ENCODE peak calls at places on chromosomes 11 and 22, in nine cellular contexts. X is tibial nerve, L is upper lobe of right lung, U is body of pancreas, N is psoas muscle, Z is heart right ventricle, K is heart left ventricle, I is suprapubic skin, H is kidney. V is an unnamed sample. For H3K4me1, the result is how much of the 10 kb centered on the place peaks cover.

GRCh38 chr11:2577071-2578005 is 122.5 kb downstream of the KCNQ1OT1 start:
- DNase-seq in L (peak), U (peak), Z (peak), H (peak), K (peak), N (peak), X (peak), I (peak), V (peak)

GRCh38 chr22:49350441-49351121 is 477.1 kb downstream of the BRD1 start:
- DNase-seq in H (peak), I (peak), K (no peak), X (no peak), L (peak), N (peak), Z (no peak), U (no peak), V (no peak)

GRCh38 chr11:126344291-126344970 is 11.1 kb upstream of the ST3GAL4 start:
- DNase-seq in X (no peak), L (no peak), U (no peak), H (peak), Z (no peak), K (no peak), N (peak), I (no peak), V (no peak)

GRCh38 chr22:49913026-49913425 is 5.2 kb downstream of the ALG12 start:
- DNase-seq in N (peak), U (no peak), H (peak), I (no peak), Z (no peak), K (no peak), L (no peak), X (no peak), V (no peak)

GRCh38 chr22:25404923-25405853 is 159.3 kb upstream of the GRK3 start:
- DNase-seq in I (peak), X (peak), U (peak), K (peak), Z (peak), N (peak), L (peak), H (peak), V (peak)

GRCh38 chr22:44029069-44029468 is 5.0 kb downstream of the PARVB start:
- DNase-seq in H (no peak), I (no peak), U (no peak), N (peak), X (no peak), K (no peak), L (no peak), Z (no peak), V (no peak)

GRCh38 chr11:127965947-127966668 is 621.2 kb downstream of the ETS1 start:
- DNase-seq in L (no peak), I (no peak), K (no peak), Z (no peak), H (no peak), N (no peak), X (no peak), U (no peak), V (no peak)

GRCh38 chr11:79013509-79013908 is 427.3 kb downstream of the TENM4 start:
- DNase-seq in L (no peak), K (no peak), X (no peak), I (no peak), U (no peak), H (no peak), N (no peak), Z (no peak), V (no peak)

GRCh38 chr11:125626381-125626950 is 1.5 kb downstream of the CHEK1 start:
- DNase-seq in X (no peak), K (no peak), L (no peak), U (no peak), Z (no peak), I (no peak), H (no peak), N (no peak), V (no peak)

GRCh38 chr11:19242184-19242932 is 1.6 kb upstream of the E2F8 start:
- DNase-seq in L (no peak), I (no peak), H (no peak), Z (no peak), X (no peak), U (no peak), N (peak), K (no peak), V (no peak)

GRCh38 chr11:102868359-102868758 is 6.4 kb downstream of the MMP12 start:
- DNase-seq in K (no peak), I (no peak), N (no peak), X (no peak), H (no peak), U (no peak), Z (no peak), L (no peak), V (no peak)

GRCh38 chr11:45900916-45901617 is 6.0 kb downstream of the FREY1 start:
- DNase-seq in K (no peak), H (peak), Z (peak), U (peak), N (no peak), L (no peak), I (no peak), X (no peak), V (no peak)

GRCh38 chr22:25372000-25372595 is 152.7 kb downstream of the CRYBB2 start:
- DNase-seq in N (no peak), H (no peak), L (no peak), X (no peak), Z (no peak), K (no peak), U (no peak), I (no peak), V (no peak)

GRCh38 chr11:123561046-123561781 is 93.2 kb downstream of the SCN3B start:
- DNase-seq in N (no peak), U (peak), X (no peak), L (no peak), K (peak), I (no peak), H (no peak), Z (no peak), V (no peak)

GRCh38 chr11:96161271-96162089 is 181.5 kb downstream of the MAML2 start:
- DNase-seq in U (no peak), X (no peak), I (no peak), H (no peak), L (no peak), Z (no peak), N (no peak), K (no peak), V (no peak)

GRCh38 chr11:9461760-9462134 is 935 bp downstream of the ZNF143 start:
- DNase-seq in I (no peak), H (no peak), Z (no peak), K (no peak), N (no peak), U (no peak), X (no peak), L (no peak), V (no peak)

GRCh38 chr11:65716774-65717405 is 3.7 kb downstream of the RNASEH2C start:
- DNase-seq in K (no peak), Z (no peak), I (peak), L (no peak), U (no peak), X (no peak), N (no peak), H (no peak), V (no peak)

GRCh38 chr11:88375927-88376470 is 38.5 kb upstream of the CTSC start:
- DNase-seq in Z (no peak), U (no peak), H (no peak), L (no peak), X (no peak), I (no peak), N (no peak), K (no peak), V (no peak)

GRCh38 chr11:111066861-111067260 is 178.7 kb upstream of the POU2AF2 start:
- DNase-seq in H (no peak), I (no peak), L (no peak), N (no peak), Z (no peak), U (no peak), K (no peak), X (no peak), V (no peak)

GRCh38 chr11:65900125-65900898 is at the start of gene FOSL1:
- DNase-seq in K (peak), X (peak), Z (peak), I (peak), U (peak), H (peak), N (peak), L (peak), V (peak)

GRCh38 chr22:46088541-46089311 is 61.6 kb upstream of the PPARA start:
- DNase-seq in K (no peak), U (peak), L (peak), Z (peak), N (peak), H (peak), X (peak), I (peak), V (peak)

GRCh38 chr11:86800076-86800955 is at the start of gene PRSS23:
- DNase-seq in K (peak), L (peak), X (peak), Z (peak), I (peak), H (peak), N (peak), U (peak), V (peak)

GRCh38 chr11:34075178-34075820 is 23.8 kb downstream of the CAPRIN1 start:
- DNase-seq in H (no peak), L (no peak), Z (no peak), N (no peak), K (no peak), I (no peak), U (no peak), X (no peak), V (no peak)

GRCh38 chr11:86486261-86487030 is 111.8 kb downstream of the CCDC81 start:
- DNase-seq in L (no peak), I (peak), K (no peak), X (no peak), Z (no peak), N (peak), H (no peak), U (no peak), V (no peak)

GRCh38 chr11:61967924-61968757 is 707 bp upstream of the FTH1 start:
- DNase-seq in I (peak), L (peak), Z (peak), K (peak), H (peak), N (peak), X (no peak), U (peak), V (peak)

GRCh38 chr11:107139396-107139795 is 121.1 kb upstream of the GUCY1A2 start:
- DNase-seq in H (no peak), L (no peak), I (no peak), K (no peak), U (no peak), N (no peak), X (no peak), Z (no peak), V (no peak)

GRCh38 chr11:87453531-87454089 is 415.9 kb downstream of the TMEM135 start:
- DNase-seq in Z (no peak), H (no peak), U (no peak), I (no peak), X (no peak), K (no peak), L (no peak), N (no peak), V (no peak)

DNA sequence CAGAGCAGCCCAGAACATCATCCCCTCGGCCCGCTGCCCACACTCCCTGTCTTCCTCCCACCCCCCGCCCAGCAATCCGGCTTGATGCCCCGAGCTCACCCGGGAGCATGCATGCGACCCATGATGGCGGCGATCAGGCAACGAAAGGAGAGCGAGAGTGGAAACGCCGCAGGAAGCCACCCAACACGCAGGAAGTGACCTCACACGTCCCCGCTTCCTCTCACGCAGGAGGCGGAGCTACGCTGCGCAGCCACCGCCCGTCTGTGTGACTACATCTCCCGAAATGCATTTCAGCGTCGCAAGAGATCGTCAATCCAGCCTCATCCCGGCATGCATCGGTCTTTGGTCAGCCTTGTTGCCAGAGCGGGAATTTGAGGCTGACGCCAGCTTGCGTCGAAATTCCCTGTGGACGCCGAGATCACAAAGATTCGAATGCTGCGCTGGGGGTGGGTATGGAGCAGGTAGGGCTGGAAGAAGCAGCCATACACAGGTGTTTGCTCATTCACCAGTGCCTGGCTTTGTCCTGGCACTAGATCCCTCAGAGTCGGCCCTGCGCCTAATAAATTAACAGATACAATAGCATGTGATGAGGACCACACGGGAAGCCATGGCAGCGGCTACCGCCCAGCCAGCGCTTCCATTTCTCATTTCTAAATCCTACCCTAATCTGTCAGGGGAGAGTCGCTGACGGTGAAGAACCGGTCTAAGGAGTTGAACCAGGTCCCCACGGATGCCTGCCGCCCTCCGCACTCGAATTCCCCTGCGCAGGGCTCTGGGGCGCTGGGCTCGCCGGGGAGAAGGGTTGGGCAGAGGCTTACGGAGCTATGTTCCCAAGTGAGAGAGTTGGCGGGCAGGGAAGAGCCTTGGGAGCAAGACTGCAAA is at the start of gene RPS13:
- DNase-seq in I (peak), X (peak), H (peak), N (peak), U (peak), L (peak), Z (peak), K (peak), V (peak)
- TF ChIP-seq CTCF in I (no peak), X (no peak), H (no peak), N (no peak), U (no peak), L (no peak), Z (no peak), K (no peak), V (no peak)

GRCh38 chr22:33748714-33749113 is 171.6 kb downstream of the LARGE1 start:
- DNase-seq in K (no peak), X (no peak), N (no peak), L (no peak), H (no peak), Z (no peak), I (no peak), U (no peak), V (no peak)
- H3K4me1 ChIP-seq in K (under half), X (under half), N (under half), L (under half), H (under half), Z (under half), I (under half), U (under half), V (under half)

GRCh38 chr11:120666121-120666639 is 154.6 kb downstream of the GRIK4 start:
- DNase-seq in N (no peak), U (no peak), Z (no peak), L (no peak), H (no peak), K (no peak), X (no peak), I (no peak), V (no peak)
- TF ChIP-seq CTCF in N (no peak), U (no peak), Z (no peak), L (no peak), H (no peak), K (no peak), X (no peak), I (no peak), V (no peak)

DNA sequence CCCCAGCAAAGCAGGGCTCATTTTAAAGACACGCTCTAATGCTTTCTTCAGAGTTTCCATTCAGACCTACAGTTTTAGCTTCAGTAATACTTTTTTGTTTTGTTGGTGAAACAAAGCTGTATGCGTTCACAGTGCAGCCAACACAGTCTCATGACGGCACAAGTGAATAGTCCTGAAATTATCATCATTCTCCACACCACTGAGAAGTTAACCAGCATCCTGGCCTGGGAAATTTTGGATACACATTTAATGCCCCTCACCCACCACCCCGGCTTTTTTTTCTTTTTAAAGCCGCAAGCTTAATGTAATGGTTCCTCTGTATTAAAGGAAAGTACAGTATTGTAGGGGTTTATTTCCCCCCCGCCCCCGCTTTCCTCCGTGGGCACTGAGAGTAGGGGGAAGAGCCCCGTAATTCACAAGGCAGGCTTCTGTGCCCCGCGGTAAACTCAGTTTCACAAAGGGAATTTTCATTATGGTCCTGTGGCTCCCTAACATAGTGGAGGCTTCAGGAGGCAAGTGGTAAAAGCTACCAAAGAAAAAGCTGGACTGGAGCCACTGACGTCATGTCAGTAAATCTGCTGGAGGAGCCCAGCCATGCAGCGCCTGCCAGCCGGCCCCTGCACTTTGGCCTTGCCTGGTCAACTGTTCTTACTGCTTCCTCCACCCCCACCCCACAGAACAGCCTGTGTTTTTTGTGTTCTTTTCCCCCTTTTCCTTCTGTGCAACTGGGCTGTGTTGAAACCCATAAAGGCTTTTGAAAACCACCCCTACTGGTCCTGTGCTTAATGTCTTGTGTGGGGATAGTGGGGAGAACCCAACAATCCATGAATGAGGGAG is 18.2 kb downstream of the TEAD1 start:
- DNase-seq in L (peak), X (peak), U (peak), Z (peak), I (peak), H (peak), N (peak), K (peak), V (peak)
- H3K4me1 ChIP-seq in L (under half), X (under half), U (half or more), Z (half or more), I (half or more), H (half or more), N (half or more), K (half or more), V (under half)

GRCh38 chr22:38766076-38766777 is 10.4 kb upstream of the SUN2 start:
- DNase-seq in U (peak), X (peak), K (no peak), I (peak), N (peak), H (no peak), Z (peak), L (no peak), V (no peak)
- TF ChIP-seq CTCF in U (peak), X (peak), K (peak), I (peak), N (peak), H (peak), Z (peak), L (peak), V (peak)

GRCh38 chr11:35651263-35651662 is 11.3 kb upstream of the TRIM44 start:
- DNase-seq in U (no peak), K (peak), N (no peak), L (no peak), H (no peak), X (no peak), I (no peak), Z (no peak), V (no peak)
- H3K4me1 ChIP-seq in U (under half), K (under half), N (under half), L (under half), H (under half), X (under half), I (under half), Z (under half), V (under half)

V was measured in left lung.